ENCODE peak calls at places on chromosomes 2 and 18, in four cellular contexts. C is left lung, N is B cell, O is RWPE1. L is an unnamed sample.

GRCh38 chr18:3631927-3632326 is 182.0 kb downstream of the TGIF1 start:
- DNase-seq in O (no peak), C (no peak), N (no peak), L (no peak)

GRCh38 chr2:204479557-204479956 is 65.7 kb upstream of the PARD3B start:
- DNase-seq in O (no peak), N (no peak), C (no peak), L (no peak)

GRCh38 chr18:61637905-61638304 is 254.9 kb downstream of the RNF152 start:
- DNase-seq in C (no peak), O (no peak), N (no peak), L (no peak)

GRCh38 chr18:13641551-13642439 is 84.6 kb downstream of the FAM210A start:
- DNase-seq in N (no peak), O (no peak), C (no peak), L (peak)

GRCh38 chr2:127515383-127515915 is 10.8 kb downstream of the IWS1 start:
- DNase-seq in C (no peak), N (no peak), O (no peak), L (no peak)

GRCh38 chr2:127770973-127771735 is 39.8 kb downstream of the WDR33 start:
- DNase-seq in N (no peak), C (no peak), O (peak), L (no peak)

GRCh38 chr2:56227811-56228210 is 44.0 kb downstream of the CCDC85A start:
- DNase-seq in N (no peak), C (no peak), O (no peak), L (no peak)

GRCh38 chr2:239440511-239440959 is 39.7 kb upstream of the HDAC4 start:
- DNase-seq in N (no peak), O (no peak), C (no peak), L (no peak)

GRCh38 chr2:162579986-162580385 is 236.1 kb downstream of the GCA start:
- DNase-seq in N (no peak), C (no peak), O (no peak), L (no peak)

GRCh38 chr2:109604597-109604996 is 9.2 kb downstream of the SEPTIN10 start:
- DNase-seq in N (no peak), O (peak), C (peak), L (no peak)

GRCh38 chr18:78979682-78980278 is at the start of gene SALL3:
- DNase-seq in N (no peak), O (no peak), C (no peak), L (no peak)

GRCh38 chr2:15643791-15644588 is 52.3 kb downstream of the DDX1 start:
- DNase-seq in N (no peak), O (no peak), C (no peak), L (no peak)

GRCh38 chr2:109144271-109144670 is 15.3 kb downstream of the SH3RF3 start:
- DNase-seq in C (no peak), O (no peak), N (no peak), L (no peak)

GRCh38 chr2:157441072-157441454 is 2.8 kb downstream of the CYTIP start:
- DNase-seq in O (no peak), C (no peak), N (peak), L (no peak)

GRCh38 chr2:7467782-7468447 is 550.7 kb downstream of the RNF144A start:
- DNase-seq in O (no peak), C (no peak), N (no peak), L (no peak)

GRCh38 chr2:213125646-213126347 is 25.6 kb downstream of the IKZF2 start:
- DNase-seq in N (no peak), O (no peak), C (no peak), L (no peak)

GRCh38 chr2:174666786-174667369 is 69.3 kb upstream of the WIPF1 start:
- DNase-seq in N (no peak), O (no peak), C (no peak), L (no peak)

GRCh38 chr2:207474871-207475485 is 54.8 kb upstream of the CREB1 start:
- DNase-seq in O (peak), C (no peak), N (peak), L (no peak)

GRCh38 chr2:43071629-43072550 is 154.5 kb downstream of the ZFP36L2 start:
- DNase-seq in C (no peak), O (no peak), N (no peak), L (no peak)

GRCh38 chr2:112924855-112925254 is 13.9 kb downstream of the IL37 start:
- DNase-seq in C (peak), O (no peak), N (no peak), L (no peak)

GRCh38 chr2:144469788-144470187 is 50.1 kb downstream of the ZEB2 start:
- DNase-seq in O (no peak), N (no peak), C (no peak), L (no peak)

GRCh38 chr2:24825883-24826800 is 32.9 kb downstream of the CENPO start:
- DNase-seq in O (no peak), C (no peak), N (no peak), L (peak)

GRCh38 chr2:160333324-160334027 is 133.4 kb upstream of the ITGB6 start:
- DNase-seq in N (no peak), C (no peak), O (no peak), L (no peak)

GRCh38 chr2:135227386-135227785 is 175.3 kb downstream of the RAB3GAP1 start:
- DNase-seq in C (no peak), N (no peak), O (no peak), L (no peak)

GRCh38 chr2:95231723-95232122 is 24.4 kb downstream of the ZNF892 start:
- DNase-seq in C (peak), N (no peak), O (peak), L (no peak)

GRCh38 chr2:137173514-137173913 is 408.2 kb downstream of the THSD7B start:
- DNase-seq in O (peak), N (no peak), C (no peak), L (no peak)

GRCh38 chr2:211126256-211126655 is 569.9 kb downstream of the CPS1 start:
- DNase-seq in N (no peak), O (no peak), C (no peak), L (no peak)

GRCh38 chr2:198232281-198232680 is 427.9 kb downstream of the PLCL1 start:
- DNase-seq in N (no peak), O (no peak), C (no peak), L (no peak)

GRCh38 chr2:173239644-173240043 is 115.0 kb upstream of the CDCA7 start:
- DNase-seq in C (no peak), N (no peak), O (no peak), L (no peak)

GRCh38 chr2:98936133-98936916 is at the start of gene CRACDL:
- DNase-seq in O (peak), C (no peak), N (no peak), L (no peak)
- TF ChIP-seq CTCF in O (peak), C (no peak), N (no peak), L (peak)

DNA sequence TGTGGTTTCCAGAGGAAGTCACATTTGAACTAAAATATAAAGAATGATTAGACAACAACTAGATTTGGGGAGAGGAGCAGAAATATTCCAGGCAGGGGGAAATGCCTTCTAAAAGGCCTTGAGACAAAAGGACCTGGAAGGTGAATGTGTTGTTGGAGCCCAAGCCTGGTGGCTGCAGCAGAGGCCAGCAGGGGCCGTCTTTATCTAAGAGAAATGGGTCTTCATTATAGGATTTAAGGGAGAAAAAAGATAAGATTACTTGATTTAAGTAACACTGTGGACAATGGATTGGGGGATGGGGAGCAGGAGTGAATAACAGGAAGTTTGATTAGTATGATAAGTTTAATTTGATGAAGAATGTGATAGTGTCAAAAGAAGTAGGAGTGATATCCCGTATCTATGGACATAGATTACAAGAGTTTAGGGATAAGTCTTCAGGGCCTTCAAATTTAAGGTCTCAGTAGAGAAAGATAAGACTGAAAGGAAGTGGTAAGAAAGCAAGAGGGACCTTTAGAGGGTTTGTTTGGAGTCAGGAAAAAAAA is 64.2 kb downstream of the WDR75 start:
- DNase-seq in C (no peak), O (no peak), N (no peak), L (no peak)
- TF ChIP-seq CTCF in C (no peak), O (no peak), N (no peak), L (no peak)

GRCh38 chr2:168293766-168294165 is 46.4 kb upstream of the STK39 start:
- DNase-seq in C (no peak), N (no peak), O (no peak), L (no peak)
- TF ChIP-seq CTCF in C (no peak), N (no peak), O (no peak), L (no peak)

DNA sequence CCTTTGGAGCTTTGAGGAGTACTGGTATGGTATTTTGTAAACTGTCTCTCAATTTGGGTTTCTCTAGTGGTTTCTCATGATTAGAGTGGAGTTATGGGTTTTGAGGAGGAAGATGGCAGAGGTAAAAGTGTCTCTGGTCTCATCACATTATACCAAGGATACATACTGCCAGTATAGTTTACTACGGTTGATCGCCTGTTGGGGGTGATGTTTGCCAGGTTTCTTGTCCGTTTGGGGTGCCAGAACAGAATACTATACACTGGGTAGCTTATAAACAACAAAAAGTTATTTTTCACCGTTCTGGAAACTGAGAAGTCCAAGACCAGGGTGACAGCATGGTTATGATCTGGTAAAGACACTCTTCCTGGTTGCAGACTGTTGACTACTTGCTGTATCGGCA is 293.7 kb downstream of the NYAP2 start:
- DNase-seq in O (no peak), N (no peak), C (no peak), L (no peak)
- TF ChIP-seq CTCF in O (no peak), N (no peak), C (no peak), L (no peak)

L was measured in type B pancreatic cell.